ENCODE peak calls at places on chromosomes 6 and 20, in four cellular contexts. M is cardiac fibroblast, C is fibroblast of lung, F is right lobe of liver. R is an unnamed sample.

GRCh38 chr6:354631-355280 is 36.8 kb upstream of the IRF4 start:
- DNase-seq in M (no peak), F (peak), C (no peak), R (no peak)

GRCh38 chr6:36984581-36985383 is 1.2 kb downstream of the MTCH1 start:
- DNase-seq in M (peak), C (peak), F (peak), R (peak)

GRCh38 chr6:149567194-149567586 is 1.0 kb downstream of the GINM1 start:
- DNase-seq in C (no peak), M (no peak), F (no peak), R (no peak)

GRCh38 chr6:27894839-27895762 is 17.1 kb downstream of the OR2B2 start:
- DNase-seq in F (no peak), M (peak), C (peak), R (peak)

GRCh38 chr6:81929828-81930227 is 177.3 kb upstream of the TENT5A start:
- DNase-seq in F (no peak), M (peak), C (peak), R (peak)

GRCh38 chr6:18262812-18263560 is 1.3 kb downstream of the DEK start:
- DNase-seq in M (peak), F (no peak), C (no peak), R (peak)

GRCh38 chr6:30615958-30616810 is 859 bp downstream of the PPP1R10 start:
- DNase-seq in C (peak), F (no peak), M (peak), R (peak)

GRCh38 chr6:151209071-151209831 is 30.5 kb upstream of the AKAP12 start:
- DNase-seq in C (no peak), M (peak), F (no peak), R (peak)

GRCh38 chr6:125611573-125612399 is 137.6 kb upstream of the HEY2 start:
- DNase-seq in C (peak), F (no peak), M (peak), R (peak)

DNA sequence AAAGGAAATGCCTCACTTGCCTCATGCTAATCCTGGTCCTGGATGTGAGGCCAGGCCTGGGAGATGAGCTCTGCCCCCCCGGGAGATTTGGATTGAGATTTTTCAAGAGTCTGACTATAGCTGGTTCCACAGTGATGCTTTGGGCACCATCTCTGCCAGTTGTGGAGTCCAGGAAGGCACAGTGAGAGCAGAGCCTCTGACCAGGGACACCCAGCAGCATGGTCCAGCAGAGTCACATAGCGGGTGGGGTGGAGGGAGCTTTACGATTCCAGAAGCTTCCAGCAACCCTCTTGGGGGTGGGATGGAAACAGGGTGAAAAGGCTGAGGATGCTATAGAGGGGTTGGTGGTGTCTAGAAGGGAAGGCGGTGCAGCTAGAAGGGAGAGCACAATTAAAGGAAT is 8.7 kb downstream of the SLC32A1 start:
- DNase-seq in M (no peak), C (no peak), F (no peak), R (no peak)
- H3K4me3 ChIP-seq in M (no peak), C (no peak), F (no peak), R (no peak)

GRCh38 chr6:8462694-8463093 is 27.3 kb upstream of the SLC35B3 start:
- DNase-seq in C (no peak), M (no peak), F (no peak), R (no peak)

GRCh38 chr6:8462169-8462568 is 26.8 kb upstream of the SLC35B3 start:
- DNase-seq in F (no peak), C (no peak), M (no peak), R (no peak)
- TF ChIP-seq CTCF in F (no peak), C (no peak), M (no peak), R (no peak)

GRCh38 chr6:80106418-80107235 is at the start of gene BCKDHB:
- DNase-seq in M (peak), F (peak), C (peak), R (peak)
- H3K4me3 ChIP-seq in M (peak), F (peak), C (peak), R (peak)

GRCh38 chr6:45222380-45222779 is 105.8 kb upstream of the RUNX2 start:
- DNase-seq in F (no peak), C (no peak), M (peak), R (peak)

GRCh38 chr6:45229416-45229815 is 98.7 kb upstream of the RUNX2 start:
- DNase-seq in C (no peak), M (no peak), F (no peak), R (no peak)

GRCh38 chr6:45231660-45232059 is 96.5 kb upstream of the RUNX2 start:
- DNase-seq in C (no peak), F (no peak), M (no peak), R (no peak)

GRCh38 chr6:45226081-45226480 is 102.0 kb upstream of the RUNX2 start:
- DNase-seq in F (no peak), C (no peak), M (no peak), R (no peak)
- TF ChIP-seq CTCF in F (no peak), C (no peak), M (peak), R (peak)

GRCh38 chr6:14641401-14641800 is 523.8 kb downstream of the CD83 start:
- DNase-seq in M (no peak), F (no peak), C (no peak), R (no peak)

GRCh38 chr6:14640631-14641030 is 523.1 kb downstream of the CD83 start:
- DNase-seq in F (no peak), C (no peak), M (no peak), R (no peak)

GRCh38 chr6:14638562-14638931 is 521.0 kb downstream of the CD83 start:
- DNase-seq in M (no peak), C (no peak), F (no peak), R (no peak)

GRCh38 chr6:14639983-14640599 is 522.5 kb downstream of the CD83 start:
- DNase-seq in F (no peak), M (no peak), C (no peak), R (no peak)

DNA sequence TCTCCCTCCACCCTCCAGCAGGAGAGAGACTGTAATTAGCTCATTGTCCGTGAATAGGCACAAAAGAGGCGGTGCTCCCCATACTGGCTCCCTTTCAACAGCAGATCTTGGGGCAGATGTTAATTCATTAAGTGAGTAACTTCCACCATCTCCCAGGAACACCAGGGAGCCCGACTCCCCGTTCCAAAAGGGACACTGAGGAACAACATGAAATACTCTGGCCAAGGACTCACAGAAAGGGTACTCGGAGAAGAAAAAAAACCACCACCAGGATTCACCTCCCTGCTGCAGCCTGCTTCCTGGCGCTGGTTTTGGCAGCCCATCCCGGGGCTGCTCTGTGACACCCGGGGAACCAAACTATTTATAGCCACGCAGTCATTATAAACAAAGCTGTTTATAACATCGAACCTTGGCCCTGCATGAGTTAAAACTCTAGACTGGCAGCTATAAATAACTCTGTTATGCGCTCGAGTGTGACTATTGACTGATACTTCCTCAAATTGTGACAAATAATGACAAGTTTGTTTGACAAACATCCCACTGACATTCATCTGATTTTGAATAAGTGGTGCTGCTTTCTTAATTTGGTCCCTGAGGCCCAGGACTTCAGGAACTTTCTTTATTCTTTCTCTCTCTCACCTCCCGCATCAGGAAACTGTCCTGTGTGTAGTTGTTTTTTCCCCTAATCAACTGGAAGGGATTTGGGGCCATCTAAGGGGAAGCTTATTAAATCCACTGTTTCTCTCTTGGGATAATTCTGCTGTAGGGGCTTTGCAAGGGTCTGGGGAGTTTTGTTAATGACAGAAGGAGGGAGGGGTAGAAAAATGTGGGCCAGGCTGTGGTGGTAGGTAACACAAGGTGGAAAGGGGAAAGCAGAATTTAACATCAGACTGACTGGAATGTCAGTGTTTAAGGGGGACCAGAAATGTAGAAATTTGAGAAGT is 521.6 kb downstream of the CD83 start:
- DNase-seq in C (peak), F (no peak), M (peak), R (peak)
- H3K4me3 ChIP-seq in C (no peak), F (no peak), M (peak), R (no peak)

GRCh38 chr20:32483351-32484220 is 101.5 kb downstream of the NOL4L start:
- DNase-seq in M (peak), C (peak), F (peak), R (peak)
- TF ChIP-seq CTCF in M (no peak), C (no peak), F (no peak), R (no peak)

DNA sequence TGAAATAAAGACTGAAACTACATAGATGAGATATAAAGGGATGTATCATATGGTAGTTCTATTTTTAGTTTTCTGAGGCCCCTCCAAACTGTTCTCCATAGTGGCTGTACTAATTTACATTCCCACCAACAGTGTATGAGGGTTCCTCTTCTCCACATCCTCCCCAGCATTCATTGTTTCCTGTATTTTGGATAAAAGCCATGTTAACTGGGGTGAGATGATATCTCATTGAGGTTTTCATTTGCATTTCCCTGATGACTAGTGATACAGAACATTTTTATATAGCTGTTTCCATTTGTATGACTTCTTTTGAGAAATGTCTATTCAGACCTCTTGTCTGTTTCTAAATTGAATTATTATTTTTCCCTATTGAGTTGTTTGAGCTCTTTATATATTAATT is 229.3 kb downstream of the RFPL4B start:
- DNase-seq in F (no peak), M (no peak), C (no peak), R (no peak)
- H3K4me3 ChIP-seq in F (no peak), M (no peak), C (no peak), R (no peak)

R was measured in fibroblast of the aortic adventitia.